ENCODE peak calls at places on chromosomes 16 and 17, in seven cellular contexts. One of them, this sample, is unnamed.

GRCh38 chr17:81515530-81516041 is 3.0 kb upstream of the ACTG1 start:
- DNase-seq in adrenal gland: no peak
- DNase-seq in lower leg skin: no peak
- DNase-seq in epithelial cell of esophagus: no peak
- DNase-seq in IMR-90: no peak
- DNase-seq in endothelial cell of umbilical vein: no peak
- DNase-seq in AG10803: no peak
- DNase-seq in this sample: no peak

GRCh38 chr17:74763565-74764387 is 12.4 kb downstream of the NAT9 start:
- DNase-seq in lower leg skin: no peak
- DNase-seq in endothelial cell of umbilical vein: no peak
- DNase-seq in adrenal gland: peak; percentile 61
- DNase-seq in AG10803: no peak
- DNase-seq in IMR-90: no peak
- DNase-seq in epithelial cell of esophagus: no peak
- DNase-seq in this sample: no peak

GRCh38 chr17:34303606-34304005 is 15.6 kb upstream of the CCL8 start:
- DNase-seq in adrenal gland: no peak
- DNase-seq in lower leg skin: peak; percentile 66
- DNase-seq in IMR-90: no peak
- DNase-seq in AG10803: no peak
- DNase-seq in endothelial cell of umbilical vein: no peak
- DNase-seq in epithelial cell of esophagus: no peak
- DNase-seq in this sample: no peak

GRCh38 chr16:85077039-85077438 is 35.2 kb downstream of the CIBAR2 start:
- DNase-seq in epithelial cell of esophagus: no peak
- DNase-seq in IMR-90: no peak
- DNase-seq in AG10803: no peak
- DNase-seq in adrenal gland: no peak
- DNase-seq in endothelial cell of umbilical vein: no peak
- DNase-seq in lower leg skin: no peak
- DNase-seq in this sample: no peak

GRCh38 chr16:3879258-3879886 is 1.1 kb downstream of the CREBBP start:
- DNase-seq in epithelial cell of esophagus: peak; percentile 16
- DNase-seq in lower leg skin: peak; percentile 88
- DNase-seq in IMR-90: no peak
- DNase-seq in AG10803: no peak
- DNase-seq in adrenal gland: peak; percentile 40
- DNase-seq in endothelial cell of umbilical vein: no peak
- DNase-seq in this sample: peak; percentile 11

GRCh38 chr16:20807822-20808207 is 1.5 kb downstream of the REXO5 start:
- DNase-seq in adrenal gland: no peak
- DNase-seq in AG10803: no peak
- DNase-seq in endothelial cell of umbilical vein: no peak
- DNase-seq in IMR-90: no peak
- DNase-seq in lower leg skin: no peak
- DNase-seq in epithelial cell of esophagus: no peak
- DNase-seq in this sample: no peak

GRCh38 chr17:8632087-8632486 is 1.6 kb upstream of the MYH10 start:
- DNase-seq in endothelial cell of umbilical vein: peak; percentile 78
- DNase-seq in AG10803: no peak
- DNase-seq in IMR-90: no peak
- DNase-seq in epithelial cell of esophagus: no peak
- DNase-seq in lower leg skin: no peak
- DNase-seq in adrenal gland: peak; percentile 18
- DNase-seq in this sample: no peak

GRCh38 chr17:74210191-74211140 is 2.9 kb upstream of the TTYH2 start:
- DNase-seq in endothelial cell of umbilical vein: peak; percentile 79
- DNase-seq in AG10803: peak; percentile 51
- DNase-seq in IMR-90: peak; percentile 58
- DNase-seq in epithelial cell of esophagus: peak; percentile 73
- DNase-seq in lower leg skin: no peak
- DNase-seq in adrenal gland: peak; percentile 75
- DNase-seq in this sample: peak; percentile 67

GRCh38 chr16:17555176-17555575 is 84.4 kb upstream of the XYLT1 start:
- DNase-seq in lower leg skin: peak; percentile 36
- DNase-seq in endothelial cell of umbilical vein: no peak
- DNase-seq in AG10803: peak; percentile 92
- DNase-seq in epithelial cell of esophagus: no peak
- DNase-seq in adrenal gland: no peak
- DNase-seq in IMR-90: peak; percentile 83
- DNase-seq in this sample: peak; percentile 56

GRCh38 chr17:80498242-80498919 is 22.0 kb upstream of the NPTX1 start:
- DNase-seq in endothelial cell of umbilical vein: no peak
- DNase-seq in adrenal gland: no peak
- DNase-seq in lower leg skin: no peak
- DNase-seq in epithelial cell of esophagus: no peak
- DNase-seq in AG10803: peak; percentile 80
- DNase-seq in IMR-90: peak; percentile 47
- DNase-seq in this sample: peak; percentile 78

GRCh38 chr17:49699967-49700575 is 7.7 kb downstream of the SLC35B1 start:
- DNase-seq in IMR-90: no peak
- DNase-seq in endothelial cell of umbilical vein: no peak
- DNase-seq in AG10803: no peak
- DNase-seq in adrenal gland: no peak
- DNase-seq in epithelial cell of esophagus: no peak
- DNase-seq in lower leg skin: no peak
- DNase-seq in this sample: no peak

GRCh38 chr17:48103379-48103715 is 2.1 kb upstream of the CBX1 start:
- DNase-seq in AG10803: no peak
- DNase-seq in IMR-90: no peak
- DNase-seq in endothelial cell of umbilical vein: no peak
- DNase-seq in epithelial cell of esophagus: no peak
- DNase-seq in adrenal gland: no peak
- DNase-seq in lower leg skin: no peak
- DNase-seq in this sample: no peak

GRCh38 chr17:20206591-20206990 is 197.4 kb downstream of the SPECC1 start:
- DNase-seq in IMR-90: peak; percentile 83
- DNase-seq in lower leg skin: no peak
- DNase-seq in adrenal gland: peak; percentile 37
- DNase-seq in endothelial cell of umbilical vein: peak; percentile 67
- DNase-seq in epithelial cell of esophagus: peak; percentile 86
- DNase-seq in AG10803: peak; percentile 83
- DNase-seq in this sample: peak; percentile 87

DNA sequence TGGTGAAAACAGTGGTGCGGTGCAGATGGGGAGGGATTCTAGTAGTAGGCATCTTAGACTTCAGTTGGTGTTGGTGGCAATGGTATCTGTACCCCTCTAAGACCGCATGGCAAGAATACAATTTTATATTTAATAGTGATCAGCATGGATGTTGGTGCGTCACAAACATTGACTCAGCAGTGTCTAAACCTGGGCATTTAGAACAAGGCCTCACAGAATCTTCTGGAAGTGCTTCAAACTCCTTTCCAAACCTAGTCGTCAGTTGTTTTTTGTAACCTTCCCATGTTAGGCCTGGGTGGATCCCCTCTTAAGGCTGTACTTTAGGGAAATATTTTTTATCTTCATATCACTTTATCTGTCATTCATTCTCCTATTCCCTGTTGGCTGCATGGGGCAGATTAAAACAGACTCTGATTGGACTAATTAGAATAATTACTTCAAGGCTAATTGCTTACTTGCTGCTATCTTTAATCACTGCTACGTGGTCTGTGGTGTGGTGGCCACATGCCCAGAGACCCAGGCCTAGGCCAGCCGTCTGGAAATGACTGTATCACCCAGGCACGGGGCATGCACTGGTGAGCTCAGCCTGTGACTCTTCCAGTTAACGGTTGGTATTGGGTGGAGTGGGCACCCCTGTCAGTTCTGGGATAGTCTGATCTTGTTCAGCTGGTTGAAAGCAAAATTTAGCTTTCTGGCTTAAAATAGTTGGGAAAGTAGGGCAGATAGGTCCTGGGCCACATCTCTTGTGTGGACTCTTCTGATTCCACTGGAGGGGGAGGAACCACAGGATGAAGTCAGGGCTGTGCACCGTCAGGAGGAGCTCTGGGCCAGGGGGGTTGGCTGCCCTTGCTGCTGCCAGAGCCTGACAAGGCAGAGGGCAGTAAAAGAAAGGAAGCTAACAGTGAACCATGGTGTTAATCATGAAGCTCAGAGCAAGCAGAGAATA is 4.5 kb downstream of the ALKBH5 start:
- DNase-seq in lower leg skin: no peak
- DNase-seq in adrenal gland: peak; percentile 69
- DNase-seq in AG10803: peak; percentile 58
- DNase-seq in endothelial cell of umbilical vein: peak; percentile 61
- DNase-seq in IMR-90: peak; percentile 23
- DNase-seq in epithelial cell of esophagus: peak; percentile 60
- DNase-seq in this sample: peak; percentile 57
- H3K4me3 ChIP-seq in lower leg skin: no peak overlapping the region
- H3K4me3 ChIP-seq in adrenal gland: no peak overlapping the region
- H3K4me3 ChIP-seq in AG10803: peak overlapping the region; percentile 90
- H3K4me3 ChIP-seq in endothelial cell of umbilical vein: peak overlapping the region; percentile 79
- H3K4me3 ChIP-seq in IMR-90: no peak overlapping the region
- H3K4me3 ChIP-seq in epithelial cell of esophagus: peak overlapping the region; percentile 79
- H3K4me3 ChIP-seq in this sample: peak overlapping the region; percentile 81

GRCh38 chr16:88826070-88826840 is 14.5 kb upstream of the APRT start:
- DNase-seq in IMR-90: no peak
- DNase-seq in adrenal gland: no peak
- DNase-seq in endothelial cell of umbilical vein: no peak
- DNase-seq in epithelial cell of esophagus: peak; percentile 24
- DNase-seq in AG10803: no peak
- DNase-seq in lower leg skin: no peak
- DNase-seq in this sample: no peak
- TF ChIP-seq CTCF in IMR-90: no peak
- TF ChIP-seq CTCF in adrenal gland: no peak
- TF ChIP-seq CTCF in endothelial cell of umbilical vein: no peak
- TF ChIP-seq CTCF in epithelial cell of esophagus: no peak
- TF ChIP-seq CTCF in AG10803: no peak
- TF ChIP-seq CTCF in lower leg skin: no peak
- TF ChIP-seq CTCF in this sample: no peak

GRCh38 chr17:78872486-78872885 is 30.5 kb downstream of the CEP295NL start:
- DNase-seq in lower leg skin: no peak
- DNase-seq in IMR-90: no peak
- DNase-seq in epithelial cell of esophagus: no peak
- DNase-seq in AG10803: no peak
- DNase-seq in adrenal gland: no peak
- DNase-seq in endothelial cell of umbilical vein: no peak
- DNase-seq in this sample: no peak

GRCh38 chr17:78878261-78878660 is 24.7 kb downstream of the CEP295NL start:
- DNase-seq in IMR-90: no peak
- DNase-seq in adrenal gland: no peak
- DNase-seq in endothelial cell of umbilical vein: no peak
- DNase-seq in epithelial cell of esophagus: no peak
- DNase-seq in lower leg skin: no peak
- DNase-seq in AG10803: no peak
- DNase-seq in this sample: no peak

GRCh38 chr17:78873519-78874340 is 29.3 kb downstream of the CEP295NL start:
- DNase-seq in IMR-90: peak; percentile 79
- DNase-seq in adrenal gland: no peak
- DNase-seq in epithelial cell of esophagus: peak; percentile 24
- DNase-seq in lower leg skin: no peak
- DNase-seq in AG10803: no peak
- DNase-seq in endothelial cell of umbilical vein: peak; percentile 94
- DNase-seq in this sample: no peak

GRCh38 chr17:78875738-78876597 is 27.0 kb downstream of the CEP295NL start:
- DNase-seq in lower leg skin: no peak
- DNase-seq in AG10803: peak; percentile 42
- DNase-seq in endothelial cell of umbilical vein: peak; percentile 79
- DNase-seq in adrenal gland: peak; percentile 42
- DNase-seq in IMR-90: peak; percentile 47
- DNase-seq in epithelial cell of esophagus: peak; percentile 56
- DNase-seq in this sample: peak; percentile 78

DNA sequence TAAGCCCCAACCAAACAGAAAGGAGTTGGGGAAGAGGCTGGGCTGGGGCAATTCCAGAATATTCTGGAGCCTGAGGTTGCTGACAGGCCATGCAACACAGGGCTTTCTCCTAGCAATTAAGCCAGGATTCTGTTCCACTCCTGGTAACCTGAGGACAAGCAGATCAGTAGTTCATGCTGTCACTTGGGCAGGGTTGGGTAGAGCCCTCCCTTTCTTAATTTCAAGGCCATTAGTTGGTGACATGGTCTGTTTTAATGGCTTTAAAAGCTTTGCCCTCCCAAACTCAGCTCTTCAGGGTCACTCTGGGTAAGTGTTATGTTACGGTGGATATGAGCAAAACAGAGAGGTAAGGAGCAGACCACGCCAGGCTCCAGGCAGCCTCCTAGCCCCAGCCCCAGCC is 27.7 kb downstream of the CEP295NL start:
- DNase-seq in endothelial cell of umbilical vein: no peak
- DNase-seq in epithelial cell of esophagus: no peak
- DNase-seq in AG10803: no peak
- DNase-seq in IMR-90: no peak
- DNase-seq in adrenal gland: no peak
- DNase-seq in lower leg skin: no peak
- DNase-seq in this sample: no peak
- H3K4me3 ChIP-seq in endothelial cell of umbilical vein: no peak overlapping the region
- H3K4me3 ChIP-seq in epithelial cell of esophagus: no peak overlapping the region
- H3K4me3 ChIP-seq in AG10803: no peak overlapping the region
- H3K4me3 ChIP-seq in IMR-90: no peak overlapping the region
- H3K4me3 ChIP-seq in adrenal gland: no peak overlapping the region
- H3K4me3 ChIP-seq in lower leg skin: no peak overlapping the region
- H3K4me3 ChIP-seq in this sample: no peak overlapping the region

GRCh38 chr17:57756941-57757340 is 11.8 kb upstream of the CCDC182 start:
- DNase-seq in IMR-90: no peak
- DNase-seq in lower leg skin: no peak
- DNase-seq in epithelial cell of esophagus: no peak
- DNase-seq in adrenal gland: no peak
- DNase-seq in endothelial cell of umbilical vein: no peak
- DNase-seq in AG10803: no peak
- DNase-seq in this sample: no peak

GRCh38 chr17:57757735-57758134 is 12.6 kb upstream of the CCDC182 start:
- DNase-seq in AG10803: no peak
- DNase-seq in epithelial cell of esophagus: no peak
- DNase-seq in IMR-90: no peak
- DNase-seq in lower leg skin: no peak
- DNase-seq in adrenal gland: no peak
- DNase-seq in endothelial cell of umbilical vein: no peak
- DNase-seq in this sample: no peak

GRCh38 chr17:57758654-57759053 is 13.6 kb upstream of the CCDC182 start:
- DNase-seq in endothelial cell of umbilical vein: no peak
- DNase-seq in IMR-90: no peak
- DNase-seq in lower leg skin: no peak
- DNase-seq in epithelial cell of esophagus: no peak
- DNase-seq in adrenal gland: no peak
- DNase-seq in AG10803: no peak
- DNase-seq in this sample: no peak

GRCh38 chr17:57751971-57752905 is 7.1 kb upstream of the CCDC182 start:
- DNase-seq in AG10803: no peak
- DNase-seq in epithelial cell of esophagus: no peak
- DNase-seq in endothelial cell of umbilical vein: no peak
- DNase-seq in lower leg skin: no peak
- DNase-seq in adrenal gland: no peak
- DNase-seq in IMR-90: no peak
- DNase-seq in this sample: no peak

DNA sequence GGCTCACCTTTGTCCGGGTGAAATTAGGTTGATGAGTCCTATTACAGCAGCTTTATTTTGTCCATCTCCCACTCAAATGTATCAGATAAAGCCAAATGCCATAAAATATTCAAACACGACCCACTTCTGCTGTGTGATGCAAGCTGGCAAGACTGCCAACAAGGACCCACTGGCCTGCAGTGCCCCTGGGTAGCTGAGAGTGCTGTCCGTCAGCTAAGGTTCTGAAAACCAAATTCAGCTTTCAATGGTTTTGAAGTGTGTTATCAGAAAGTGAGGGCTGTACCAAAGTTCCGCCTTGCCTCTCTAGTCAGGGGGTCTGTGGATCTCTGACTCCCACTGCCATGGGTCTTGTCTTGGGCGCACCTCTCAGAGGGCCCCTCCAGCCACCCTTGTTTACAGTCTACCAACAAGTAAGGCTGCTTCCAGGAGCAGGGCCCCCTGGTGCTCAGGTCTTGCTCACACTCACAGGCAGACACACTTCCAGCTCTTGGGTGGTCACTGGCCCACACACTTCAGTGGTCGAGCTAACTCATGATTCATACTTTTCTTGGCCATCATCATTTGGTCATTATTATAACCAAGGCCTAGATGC is 10.5 kb upstream of the CCDC182 start:
- DNase-seq in AG10803: no peak
- DNase-seq in IMR-90: no peak
- DNase-seq in adrenal gland: no peak
- DNase-seq in endothelial cell of umbilical vein: no peak
- DNase-seq in lower leg skin: no peak
- DNase-seq in epithelial cell of esophagus: no peak
- DNase-seq in this sample: no peak
- TF ChIP-seq CTCF in AG10803: no peak
- TF ChIP-seq CTCF in IMR-90: no peak
- TF ChIP-seq CTCF in adrenal gland: no peak
- TF ChIP-seq CTCF in endothelial cell of umbilical vein: no peak
- TF ChIP-seq CTCF in lower leg skin: no peak
- TF ChIP-seq CTCF in epithelial cell of esophagus: no peak
- TF ChIP-seq CTCF in this sample: no peak